ENCODE peak calls at places on chromosomes 13 and 19, in seven cellular contexts. One of them, this sample, is unnamed.

GRCh38 chr13:110453767-110454166 is 107.8 kb downstream of the RAB20 start:
- DNase-seq in NCI-H2081: no peak
- DNase-seq in anterior cingulate cortex: no peak
- DNase-seq in stimulated activated CD8-positive, alpha-beta memory T cell treated with anti-CD3 and anti-CD28 coated beads, Interleukin-7, amount 100 ng/mL, for 4 hours: no peak
- DNase-seq in neural crest cell: no peak
- DNase-seq in T1000: no peak
- DNase-seq in ureter: no peak
- DNase-seq in this sample: no peak

GRCh38 chr19:4575267-4575793 is 15.8 kb upstream of the SEMA6B start:
- DNase-seq in stimulated activated CD8-positive, alpha-beta memory T cell treated with anti-CD3 and anti-CD28 coated beads, Interleukin-7, amount 100 ng/mL, for 4 hours: no peak
- DNase-seq in NCI-H2081: no peak
- DNase-seq in anterior cingulate cortex: no peak
- DNase-seq in ureter: no peak
- DNase-seq in T1000: peak
- DNase-seq in neural crest cell: peak
- DNase-seq in this sample: peak

GRCh38 chr19:3163230-3163886 is 15.2 kb upstream of the S1PR4 start:
- DNase-seq in stimulated activated CD8-positive, alpha-beta memory T cell treated with anti-CD3 and anti-CD28 coated beads, Interleukin-7, amount 100 ng/mL, for 4 hours: peak
- DNase-seq in anterior cingulate cortex: no peak
- DNase-seq in NCI-H2081: peak
- DNase-seq in ureter: no peak
- DNase-seq in T1000: peak
- DNase-seq in neural crest cell: peak
- DNase-seq in this sample: no peak

GRCh38 chr13:20901668-20902437 is 693 bp downstream of the XPO4 start:
- DNase-seq in NCI-H2081: peak
- DNase-seq in T1000: no peak
- DNase-seq in neural crest cell: peak
- DNase-seq in stimulated activated CD8-positive, alpha-beta memory T cell treated with anti-CD3 and anti-CD28 coated beads, Interleukin-7, amount 100 ng/mL, for 4 hours: peak
- DNase-seq in anterior cingulate cortex: no peak
- DNase-seq in ureter: peak
- DNase-seq in this sample: no peak

GRCh38 chr13:19155321-19155861 is 26.2 kb downstream of the TUBA3C start:
- DNase-seq in anterior cingulate cortex: no peak
- DNase-seq in stimulated activated CD8-positive, alpha-beta memory T cell treated with anti-CD3 and anti-CD28 coated beads, Interleukin-7, amount 100 ng/mL, for 4 hours: no peak
- DNase-seq in ureter: no peak
- DNase-seq in neural crest cell: no peak
- DNase-seq in T1000: no peak
- DNase-seq in NCI-H2081: no peak
- DNase-seq in this sample: no peak

GRCh38 chr13:111361046-111361872 is 40.8 kb downstream of the TEX29 start:
- DNase-seq in stimulated activated CD8-positive, alpha-beta memory T cell treated with anti-CD3 and anti-CD28 coated beads, Interleukin-7, amount 100 ng/mL, for 4 hours: no peak
- DNase-seq in T1000: no peak
- DNase-seq in ureter: no peak
- DNase-seq in NCI-H2081: no peak
- DNase-seq in anterior cingulate cortex: no peak
- DNase-seq in neural crest cell: no peak
- DNase-seq in this sample: no peak

GRCh38 chr13:50244913-50245574 is 229.8 kb downstream of the KCNRG start:
- DNase-seq in T1000: peak
- DNase-seq in NCI-H2081: no peak
- DNase-seq in stimulated activated CD8-positive, alpha-beta memory T cell treated with anti-CD3 and anti-CD28 coated beads, Interleukin-7, amount 100 ng/mL, for 4 hours: peak
- DNase-seq in anterior cingulate cortex: no peak
- DNase-seq in ureter: no peak
- DNase-seq in neural crest cell: no peak
- DNase-seq in this sample: peak

GRCh38 chr13:99288069-99288468 is 19.1 kb downstream of the GPR183 start:
- DNase-seq in ureter: no peak
- DNase-seq in stimulated activated CD8-positive, alpha-beta memory T cell treated with anti-CD3 and anti-CD28 coated beads, Interleukin-7, amount 100 ng/mL, for 4 hours: no peak
- DNase-seq in T1000: no peak
- DNase-seq in anterior cingulate cortex: no peak
- DNase-seq in NCI-H2081: no peak
- DNase-seq in neural crest cell: no peak
- DNase-seq in this sample: no peak

GRCh38 chr13:106858910-106859309 is 291.0 kb upstream of the ARGLU1 start:
- DNase-seq in NCI-H2081: no peak
- DNase-seq in anterior cingulate cortex: no peak
- DNase-seq in T1000: no peak
- DNase-seq in ureter: no peak
- DNase-seq in neural crest cell: no peak
- DNase-seq in stimulated activated CD8-positive, alpha-beta memory T cell treated with anti-CD3 and anti-CD28 coated beads, Interleukin-7, amount 100 ng/mL, for 4 hours: no peak
- DNase-seq in this sample: no peak

GRCh38 chr19:437027-437426 is 23.8 kb downstream of the SHC2 start:
- DNase-seq in ureter: no peak
- DNase-seq in NCI-H2081: no peak
- DNase-seq in anterior cingulate cortex: no peak
- DNase-seq in neural crest cell: no peak
- DNase-seq in stimulated activated CD8-positive, alpha-beta memory T cell treated with anti-CD3 and anti-CD28 coated beads, Interleukin-7, amount 100 ng/mL, for 4 hours: no peak
- DNase-seq in T1000: no peak
- DNase-seq in this sample: no peak

GRCh38 chr19:18321729-18322091 is 1.2 kb downstream of the LSM4 start:
- DNase-seq in NCI-H2081: no peak
- DNase-seq in stimulated activated CD8-positive, alpha-beta memory T cell treated with anti-CD3 and anti-CD28 coated beads, Interleukin-7, amount 100 ng/mL, for 4 hours: no peak
- DNase-seq in ureter: no peak
- DNase-seq in T1000: no peak
- DNase-seq in anterior cingulate cortex: no peak
- DNase-seq in neural crest cell: no peak
- DNase-seq in this sample: no peak

GRCh38 chr19:14434543-14435319 is 1.6 kb downstream of the PKN1 start:
- DNase-seq in ureter: no peak
- DNase-seq in anterior cingulate cortex: no peak
- DNase-seq in T1000: no peak
- DNase-seq in stimulated activated CD8-positive, alpha-beta memory T cell treated with anti-CD3 and anti-CD28 coated beads, Interleukin-7, amount 100 ng/mL, for 4 hours: peak
- DNase-seq in NCI-H2081: no peak
- DNase-seq in neural crest cell: no peak
- DNase-seq in this sample: no peak

This sample was measured in HS-27A.